ENCODE peak calls at places on chromosome X, in six cellular contexts. F, Z, L, C, K and O are unnamed samples.

GRCh38 chrX:68685722-68686683 is 38.5 kb downstream of the STARD8 start:
- DNase-seq in F (no peak), Z (peak; percentile 63), L (peak; percentile 32), C (peak; percentile 31), K (no peak), O (no peak)

GRCh38 chrX:132442674-132443073 is 46.2 kb downstream of the MBNL3 start:
- DNase-seq in F (no peak), Z (peak; percentile 52), L (no peak), C (no peak), K (no peak), O (no peak)

GRCh38 chrX:41824551-41824950 is 98.8 kb downstream of the CASK start:
- DNase-seq in F (no peak), Z (peak; percentile 67), L (no peak), C (no peak), K (no peak), O (no peak)

GRCh38 chrX:20266810-20267598 is at the start of gene RPS6KA3:
- DNase-seq in F (peak; percentile 79), Z (peak; percentile 83), L (peak; percentile 90), C (peak; percentile 63), K (no peak), O (peak; percentile 65)

GRCh38 chrX:14616876-14617275 is 87.5 kb downstream of the GLRA2 start:
- DNase-seq in F (no peak), Z (peak; percentile 11), L (no peak), C (no peak), K (peak; percentile 17), O (no peak)

GRCh38 chrX:65596270-65596669 is 61.7 kb upstream of the LAS1L start:
- DNase-seq in F (peak; percentile 18), Z (peak; percentile 66), L (no peak), C (no peak), K (peak; percentile 13), O (no peak)

GRCh38 chrX:68832101-68832416 is 3.2 kb downstream of the EFNB1 start:
- DNase-seq in F (no peak), Z (peak; percentile 80), L (peak; percentile 51), C (no peak), K (peak; percentile 41), O (peak; percentile 25)

GRCh38 chrX:154409222-154409871 is at the start of gene DNASE1L1:
- DNase-seq in F (no peak), Z (peak; percentile 90), L (no peak), C (peak; percentile 62), K (peak; percentile 32), O (peak; percentile 61)

GRCh38 chrX:118498755-118499154 is 3.1 kb downstream of the DOCK11 start:
- DNase-seq in F (no peak), Z (no peak), L (no peak), C (no peak), K (no peak), O (no peak)

GRCh38 chrX:54492340-54492739 is 3.7 kb downstream of the FGD1 start:
- DNase-seq in F (no peak), Z (peak; percentile 66), L (no peak), C (no peak), K (no peak), O (peak; percentile 11)

GRCh38 chrX:136954930-136955329 is 74.4 kb upstream of the RBMX start:
- DNase-seq in F (no peak), Z (peak; percentile 28), L (no peak), C (no peak), K (peak; percentile 7), O (peak; percentile 7)

GRCh38 chrX:42241421-42241820 is 318.1 kb upstream of the CASK start:
- DNase-seq in F (no peak), Z (peak; percentile 8), L (no peak), C (no peak), K (no peak), O (no peak)

GRCh38 chrX:19535481-19535880 is 20.2 kb upstream of the MAP3K15 start:
- DNase-seq in F (no peak), Z (no peak), L (no peak), C (peak; percentile 42), K (peak; percentile 3), O (no peak)

GRCh38 chrX:112081781-112082482 is 644 bp downstream of the TRPC5 start:
- DNase-seq in F (no peak), Z (no peak), L (no peak), C (no peak), K (no peak), O (no peak)

GRCh38 chrX:73822775-73823174 is 259.8 kb downstream of the CHIC1 start:
- DNase-seq in F (no peak), Z (no peak), L (no peak), C (no peak), K (no peak), O (no peak)

GRCh38 chrX:37862851-37863250 is 15.5 kb upstream of the DYNLT3 start:
- DNase-seq in F (no peak), Z (no peak), L (no peak), C (no peak), K (no peak), O (no peak)

GRCh38 chrX:10164879-10165278 is 8.1 kb downstream of the CLCN4 start:
- DNase-seq in F (no peak), Z (no peak), L (no peak), C (no peak), K (no peak), O (no peak)

GRCh38 chrX:41828821-41829220 is 94.5 kb downstream of the CASK start:
- DNase-seq in F (no peak), Z (peak; percentile 51), L (no peak), C (no peak), K (no peak), O (no peak)

GRCh38 chrX:10098235-10098819 is 58.4 kb upstream of the CLCN4 start:
- DNase-seq in F (peak; percentile 43), Z (no peak), L (no peak), C (no peak), K (no peak), O (no peak)

GRCh38 chrX:123971963-123972362 is 10.5 kb downstream of the STAG2 start:
- DNase-seq in F (no peak), Z (no peak), L (no peak), C (no peak), K (no peak), O (no peak)

GRCh38 chrX:55132416-55132815 is 43.6 kb downstream of the PAGE2 start:
- DNase-seq in F (no peak), Z (no peak), L (no peak), C (no peak), K (no peak), O (no peak)

GRCh38 chrX:73944582-73944947 is 359.4 kb upstream of the ZCCHC13 start:
- DNase-seq in F (no peak), Z (peak; percentile 16), L (no peak), C (no peak), K (no peak), O (peak; percentile 3)

GRCh38 chrX:71098302-71098701 is 2.7 kb downstream of the FOXO4 start:
- DNase-seq in F (peak; percentile 64), Z (peak; percentile 25), L (peak; percentile 47), C (peak; percentile 55), K (no peak), O (no peak)

GRCh38 chrX:140822184-140822583 is 112.6 kb downstream of the LINC00632 start:
- DNase-seq in F (no peak), Z (no peak), L (no peak), C (no peak), K (no peak), O (no peak)

GRCh38 chrX:140815868-140816267 is 106.3 kb downstream of the LINC00632 start:
- DNase-seq in F (no peak), Z (peak; percentile 56), L (peak; percentile 9), C (no peak), K (peak; percentile 2), O (peak; percentile 1)

GRCh38 chrX:140822861-140823260 is 113.3 kb downstream of the LINC00632 start:
- DNase-seq in F (no peak), Z (no peak), L (no peak), C (no peak), K (no peak), O (no peak)

GRCh38 chrX:140821280-140821679 is 111.7 kb downstream of the LINC00632 start:
- DNase-seq in F (no peak), Z (no peak), L (no peak), C (no peak), K (no peak), O (no peak)

GRCh38 chrX:140817943-140818342 is 108.4 kb downstream of the LINC00632 start:
- DNase-seq in F (no peak), Z (peak; percentile 35), L (no peak), C (peak; percentile 7), K (peak; percentile 1), O (no peak)
- TF ChIP-seq CTCF in F (no peak), Z (peak; percentile 62), L (no peak), C (peak; percentile 48), K (peak; percentile 52), O (peak; percentile 55)

GRCh38 chrX:108138814-108139213 is 47.2 kb downstream of the ATG4A start:
- DNase-seq in F (no peak), Z (no peak), L (no peak), C (no peak), K (no peak), O (no peak)

GRCh38 chrX:108134724-108135123 is 43.1 kb downstream of the ATG4A start:
- DNase-seq in F (no peak), Z (no peak), L (no peak), C (no peak), K (no peak), O (no peak)

DNA sequence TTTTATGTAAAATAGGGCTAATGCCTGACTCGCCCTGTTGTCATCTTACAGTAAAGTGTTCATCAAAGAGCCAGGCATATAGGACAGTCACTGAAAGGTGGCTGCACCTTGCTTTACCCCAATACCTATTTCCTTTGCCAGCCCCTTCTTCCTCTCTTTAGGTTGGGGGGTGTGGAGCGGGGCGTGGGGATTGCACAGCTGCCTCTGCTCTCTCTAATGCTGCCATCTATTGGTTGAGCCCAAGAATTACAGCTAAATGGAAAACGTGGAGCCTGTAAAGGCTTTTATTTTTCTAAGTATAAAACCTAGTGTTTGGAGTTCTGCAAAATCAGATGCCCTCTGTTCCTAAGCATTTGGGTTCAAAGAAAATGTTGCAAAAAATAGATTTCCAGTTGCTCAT is 47.7 kb downstream of the ATG4A start:
- DNase-seq in F (no peak), Z (no peak), L (no peak), C (no peak), K (no peak), O (no peak)
- TF ChIP-seq CTCF in F (no peak), Z (peak; percentile 47), L (no peak), C (peak; percentile 11), K (peak; percentile 58), O (peak; percentile 47)

GRCh38 chrX:150203249-150203647 is 159.9 kb upstream of the MAMLD1 start:
- DNase-seq in F (no peak), Z (no peak), L (no peak), C (no peak), K (no peak), O (no peak)
- TF ChIP-seq CTCF in F (no peak), Z (no peak), L (no peak), C (no peak), K (no peak), O (no peak)

DNA sequence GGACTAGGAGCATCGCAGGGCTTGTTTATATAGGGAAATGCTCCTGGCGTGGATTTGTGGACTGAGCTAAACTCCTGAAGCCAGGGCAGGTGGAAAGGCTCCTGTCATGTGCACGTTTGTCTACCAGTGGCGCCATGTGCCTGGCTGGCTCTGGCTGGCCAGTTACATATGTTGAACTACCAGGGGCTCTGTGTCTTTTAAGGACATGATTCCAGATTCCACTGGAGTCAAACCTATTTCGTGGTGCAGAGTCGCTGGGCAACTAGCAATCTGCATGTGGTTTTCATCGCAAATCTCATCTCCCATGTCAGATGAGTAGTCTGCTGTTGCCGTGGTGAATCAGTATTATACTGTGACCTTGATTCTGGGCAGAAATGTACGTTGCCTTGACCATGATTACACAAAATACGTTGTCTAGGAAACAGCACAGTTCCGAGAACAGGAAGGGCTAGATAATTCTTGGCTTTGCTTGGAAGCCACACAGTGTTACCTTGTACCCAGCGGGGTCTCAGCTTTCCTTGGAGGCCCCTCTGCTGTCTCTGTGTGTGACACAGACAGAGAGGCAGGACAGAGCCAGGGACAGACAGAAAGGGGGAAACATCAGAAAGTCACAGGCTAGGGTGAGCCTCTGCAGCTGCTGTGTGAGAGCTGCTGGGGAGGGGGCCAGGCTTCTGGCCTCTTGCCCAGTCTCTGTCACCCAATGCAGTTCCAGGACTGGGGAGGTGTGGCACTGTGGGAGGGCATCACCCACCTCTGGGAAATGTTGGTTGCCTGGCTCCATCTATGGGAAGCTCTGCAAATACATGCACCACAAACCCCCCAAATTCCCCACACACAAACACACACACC is 19.2 kb downstream of the PNMA6E start:
- DNase-seq in F (no peak), Z (peak; percentile 83), L (peak; percentile 78), C (peak; percentile 19), K (peak; percentile 73), O (peak; percentile 91)
- TF ChIP-seq CTCF in F (no peak), Z (peak; percentile 22), L (no peak), C (no peak), K (peak; percentile 8), O (peak; percentile 36)